ENCODE peak calls at places on chromosomes 1 and 21, in six cellular contexts. P is upper lobe of right lung, J is PC-9, F is stomach, D is SK-N-SH, C is coronary artery. A is an unnamed sample.
A peak's percentile ranks its signal among the peaks of the same experiment; 100 is the strongest.

GRCh38 chr1:5423109-5423508 is 569.1 kb downstream of the NPHP4 start:
- DNase-seq in P (peak; percentile 63), J (peak; percentile 69), F (no peak), D (peak; percentile 89), C (no peak), A (no peak)

GRCh38 chr1:26857473-26857872 is 5.5 kb upstream of the SFN start:
- DNase-seq in P (no peak), J (no peak), F (no peak), D (no peak), C (no peak), A (no peak)

GRCh38 chr1:219902951-219903350 is 25.4 kb downstream of the SLC30A10 start:
- DNase-seq in P (no peak), J (no peak), F (no peak), D (no peak), C (no peak), A (no peak)

GRCh38 chr1:46367072-46367471 is 26.5 kb downstream of the NSUN4 start:
- DNase-seq in P (no peak), J (no peak), F (no peak), D (no peak), C (no peak), A (no peak)

GRCh38 chr1:111731956-111732355 is 7.2 kb downstream of the INKA2 start:
- DNase-seq in P (no peak), J (no peak), F (no peak), D (no peak), C (peak; percentile 59), A (no peak)

GRCh38 chr1:8712413-8713229 is 104.8 kb downstream of the RERE start:
- DNase-seq in P (no peak), J (peak; percentile 87), F (no peak), D (no peak), C (no peak), A (no peak)

GRCh38 chr1:236332092-236332758 is 50.5 kb upstream of the ERO1B start:
- DNase-seq in P (no peak), J (no peak), F (no peak), D (no peak), C (no peak), A (no peak)

GRCh38 chr1:31843506-31843905 is 27.7 kb upstream of the SPOCD1 start:
- DNase-seq in P (no peak), J (peak; percentile 53), F (no peak), D (no peak), C (no peak), A (peak; percentile 77)

GRCh38 chr1:176876966-176877515 is 287.5 kb downstream of the ASTN1 start:
- DNase-seq in P (no peak), J (no peak), F (no peak), D (no peak), C (no peak), A (no peak)

GRCh38 chr1:202677433-202677832 is 32.8 kb downstream of the SYT2 start:
- DNase-seq in P (no peak), J (no peak), F (no peak), D (no peak), C (no peak), A (no peak)

GRCh38 chr1:17540255-17541001 is 930 bp downstream of the ARHGEF10L start:
- DNase-seq in P (peak; percentile 73), J (no peak), F (no peak), D (peak; percentile 85), C (peak; percentile 89), A (peak; percentile 42)

GRCh38 chr1:178066904-178067531 is 26.9 kb upstream of the RASAL2 start:
- DNase-seq in P (no peak), J (no peak), F (no peak), D (no peak), C (no peak), A (no peak)

GRCh38 chr21:15667824-15668223 is 62.0 kb upstream of the USP25 start:
- DNase-seq in P (no peak), J (no peak), F (no peak), D (no peak), C (no peak), A (no peak)

GRCh38 chr1:112704511-112704907 is 2.4 kb downstream of the RHOC start:
- DNase-seq in P (no peak), J (no peak), F (no peak), D (no peak), C (no peak), A (peak; percentile 28)

GRCh38 chr1:85282424-85282823 is 6.0 kb upstream of the BCL10 start:
- DNase-seq in P (no peak), J (peak; percentile 70), F (no peak), D (no peak), C (no peak), A (no peak)

GRCh38 chr1:180199018-180199417 is 31.0 kb upstream of the LHX4 start:
- DNase-seq in P (no peak), J (no peak), F (no peak), D (no peak), C (no peak), A (no peak)

GRCh38 chr1:32394890-32395415 is 712 bp upstream of the BSDC1 start:
- DNase-seq in P (no peak), J (no peak), F (no peak), D (no peak), C (no peak), A (no peak)

GRCh38 chr21:34690041-34690792 is 21.4 kb downstream of the CLIC6 start:
- DNase-seq in P (no peak), J (peak; percentile 89), F (peak; percentile 52), D (no peak), C (no peak), A (no peak)

GRCh38 chr1:15949453-15950245 is 26.3 kb downstream of the ZBTB17 start:
- DNase-seq in P (peak; percentile 92), J (no peak), F (peak; percentile 77), D (peak; percentile 73), C (peak; percentile 98), A (peak; percentile 97)

GRCh38 chr1:4796999-4797375 is 142.6 kb downstream of the AJAP1 start:
- DNase-seq in P (peak; percentile 51), J (no peak), F (no peak), D (no peak), C (peak; percentile 53), A (no peak)

GRCh38 chr1:203440780-203441179 is 34.8 kb upstream of the PRELP start:
- DNase-seq in P (peak; percentile 74), J (no peak), F (peak; percentile 75), D (peak; percentile 61), C (peak; percentile 91), A (peak; percentile 93)

GRCh38 chr1:201999625-202000238 is 10.7 kb upstream of the ELF3 start:
- DNase-seq in P (no peak), J (peak; percentile 60), F (peak; percentile 55), D (peak; percentile 76), C (no peak), A (peak; percentile 40)

GRCh38 chr21:35945089-35945671 is 115.1 kb downstream of the SETD4 start:
- DNase-seq in P (no peak), J (no peak), F (no peak), D (no peak), C (no peak), A (no peak)

GRCh38 chr1:187691439-187691838 is 862.7 kb downstream of the PLA2G4A start:
- DNase-seq in P (no peak), J (no peak), F (no peak), D (no peak), C (no peak), A (no peak)

GRCh38 chr1:219372916-219373615 is 199.4 kb downstream of the LYPLAL1 start:
- DNase-seq in P (no peak), J (no peak), F (no peak), D (peak; percentile 55), C (no peak), A (no peak)

GRCh38 chr1:53526451-53527101 is 67.4 kb downstream of the DMRTB1 start:
- DNase-seq in P (no peak), J (no peak), F (peak; percentile 56), D (peak; percentile 85), C (peak; percentile 82), A (peak; percentile 12)

DNA sequence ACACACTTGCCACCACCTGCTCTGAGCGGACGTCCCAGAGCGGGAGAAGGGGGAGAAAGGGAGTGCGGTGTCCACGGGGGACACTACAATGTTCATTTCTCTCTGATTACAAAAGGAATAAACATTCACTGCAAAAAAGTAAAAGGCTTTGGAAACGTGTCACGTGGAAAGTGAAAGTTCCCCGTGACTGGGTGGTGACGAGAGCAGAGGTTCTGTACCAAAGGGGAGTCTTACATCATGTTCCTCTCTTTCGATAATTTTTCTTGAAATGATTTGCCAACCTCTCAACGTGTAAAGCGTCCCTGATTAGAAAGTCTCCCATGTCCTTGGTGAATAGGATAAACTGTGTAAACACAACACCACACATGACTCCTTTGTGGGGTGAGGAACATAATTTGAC is 22.0 kb upstream of the PRDM15 start:
- DNase-seq in P (no peak), J (no peak), F (peak; percentile 53), D (no peak), C (no peak), A (no peak)
- H3K27ac ChIP-seq in P (no peak overlapping the region), J (no peak overlapping the region), F (peak overlapping the region; percentile 35), D (no peak overlapping the region), C (no peak overlapping the region), A (no peak overlapping the region)

DNA sequence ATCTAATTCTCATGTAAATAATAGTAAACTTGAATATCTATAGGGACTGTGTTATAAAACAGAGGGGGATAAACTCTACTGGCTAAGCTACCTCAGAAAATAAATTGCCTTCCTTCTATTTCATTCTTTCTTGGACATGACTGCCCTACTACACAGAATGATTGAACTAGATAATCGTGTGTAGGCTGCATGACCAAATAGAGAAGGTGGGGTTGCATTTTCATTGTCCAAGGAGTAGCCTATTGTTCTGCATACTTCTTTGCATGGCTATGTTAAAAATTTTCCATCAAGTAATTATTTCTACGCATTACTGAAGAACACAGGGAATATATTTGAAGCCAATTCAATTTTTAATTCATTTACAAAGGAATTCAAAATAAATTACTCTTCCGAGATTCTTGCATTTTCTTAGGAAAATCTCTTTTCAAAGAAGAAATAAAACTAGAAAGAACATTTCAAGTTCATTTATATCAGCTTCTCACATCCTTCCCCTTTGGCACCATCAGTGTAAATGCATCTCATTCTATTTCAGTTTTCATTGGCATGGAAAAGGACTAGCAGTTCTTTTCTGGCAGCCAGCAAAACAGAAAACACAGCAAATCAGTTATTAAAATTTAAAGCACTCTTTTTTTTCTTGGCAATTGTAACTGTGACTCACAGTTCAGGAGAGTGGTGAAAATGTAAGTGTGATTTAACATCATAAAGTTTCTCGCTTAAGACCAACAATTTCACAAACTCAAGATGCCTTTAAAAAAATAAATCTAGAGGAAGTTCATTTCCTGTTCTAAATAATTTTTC is 714.8 kb downstream of the NCAM2 start:
- DNase-seq in P (no peak), J (no peak), F (no peak), D (no peak), C (no peak), A (no peak)
- TF ChIP-seq CTCF in P (no peak), J (no peak), F (no peak), D (no peak), C (no peak), A (no peak)

GRCh38 chr1:99658031-99658290 is 12.0 kb downstream of the PALMD start:
- DNase-seq in P (no peak), J (no peak), F (no peak), D (no peak), C (no peak), A (no peak)
- H3K27ac ChIP-seq in P (no peak overlapping the region), J (no peak overlapping the region), F (no peak overlapping the region), D (no peak overlapping the region), C (peak overlapping the region; percentile 54), A (no peak overlapping the region)

GRCh38 chr21:44301961-44302406 is 2.1 kb downstream of the PFKL start:
- DNase-seq in P (no peak), J (no peak), F (peak; percentile 59), D (no peak), C (no peak), A (no peak)
- TF ChIP-seq CTCF in P (no peak), J (no peak), F (no peak), D (no peak), C (no peak), A (no peak)

GRCh38 chr1:205597691-205598314 is 34.0 kb downstream of the ELK4 start:
- DNase-seq in P (no peak), J (no peak), F (no peak), D (no peak), C (no peak), A (no peak)
- H3K27ac ChIP-seq in P (no peak overlapping the region), J (no peak overlapping the region), F (peak overlapping the region; percentile 72), D (no peak overlapping the region), C (peak overlapping the region; percentile 42), A (peak overlapping the region; percentile 33)

A was measured in thyroid gland.